ENCODE peak calls at places on chromosomes 5 and 9, in nine cellular contexts. A is mammary epithelial cell; K is epithelial cell of esophagus; W is OCI-LY7; J is A549; S is sciatic nerve; P is brain microvascular endothelial cell; G is activated CD8-positive, alpha-beta memory T cell treated with anti-CD3 and anti-CD28 coated beads for 24 hours; V is NCI-H2171 treated with DMSO at 0.1 percent for 48 hours. N is an unnamed sample.

GRCh38 chr5:181028032-181028819 is 11.8 kb upstream of the BTNL9 start:
- DNase-seq in S (no peak), J (peak), A (no peak), G (no peak), P (no peak), W (no peak), V (no peak), K (no peak), N (no peak)

GRCh38 chr5:126234563-126235195 is 188.5 kb upstream of the GRAMD2B start:
- DNase-seq in A (peak), P (peak), W (peak), K (peak), G (no peak), J (peak), V (peak), S (no peak), N (no peak)

GRCh38 chr5:61423487-61424157 is 91.6 kb downstream of the ZSWIM6 start:
- DNase-seq in W (no peak), K (no peak), S (no peak), V (no peak), J (no peak), G (no peak), A (no peak), P (no peak), N (no peak)

GRCh38 chr9:10000669-10001068 is 612.1 kb downstream of the PTPRD start:
- DNase-seq in K (no peak), W (no peak), P (no peak), V (no peak), J (no peak), A (no peak), G (no peak), S (no peak), N (no peak)

GRCh38 chr9:132575005-132575609 is 7.3 kb upstream of the BARHL1 start:
- DNase-seq in S (peak), W (peak), P (peak), J (peak), G (no peak), A (peak), V (peak), K (peak), N (peak)

GRCh38 chr5:72122619-72123018 is 15.3 kb downstream of the MAP1B start:
- DNase-seq in A (no peak), V (no peak), J (no peak), K (no peak), G (no peak), W (no peak), S (no peak), P (no peak), N (no peak)

GRCh38 chr5:1755321-1755949 is 44.2 kb downstream of the MRPL36 start:
- DNase-seq in V (no peak), J (no peak), K (no peak), G (no peak), S (peak), A (no peak), W (no peak), P (no peak), N (peak)

GRCh38 chr9:125929846-125930245 is 182.7 kb downstream of the PBX3 start:
- DNase-seq in S (no peak), W (no peak), A (peak), P (no peak), G (no peak), J (no peak), V (no peak), K (peak), N (no peak)

GRCh38 chr9:88604836-88605499 is 70.0 kb downstream of the NXNL2 start:
- DNase-seq in G (no peak), J (no peak), W (no peak), P (no peak), A (no peak), K (no peak), V (no peak), S (no peak), N (no peak)

GRCh38 chr5:55969956-55970355 is 24.8 kb downstream of the IL6ST start:
- DNase-seq in A (no peak), P (peak), W (no peak), V (no peak), S (no peak), G (no peak), J (no peak), K (peak), N (no peak)

GRCh38 chr5:59460368-59461153 is 433.0 kb downstream of the PDE4D start:
- DNase-seq in V (no peak), A (no peak), P (no peak), J (no peak), G (no peak), W (no peak), S (no peak), K (no peak), N (no peak)

GRCh38 chr5:61790007-61790406 is 457.9 kb downstream of the ZSWIM6 start:
- DNase-seq in V (no peak), P (no peak), G (no peak), A (no peak), W (no peak), S (no peak), J (no peak), K (no peak), N (no peak)

GRCh38 chr9:12666813-12667212 is 26.4 kb upstream of the TYRP1 start:
- DNase-seq in A (no peak), J (peak), W (no peak), G (no peak), V (no peak), K (no peak), P (no peak), S (no peak), N (no peak)

GRCh38 chr9:4005896-4006295 is 294.0 kb downstream of the GLIS3 start:
- DNase-seq in K (no peak), P (no peak), W (no peak), G (no peak), S (no peak), J (no peak), V (no peak), A (no peak), N (no peak)

GRCh38 chr5:14184725-14185124 is 41.6 kb downstream of the TRIO start:
- DNase-seq in S (no peak), A (no peak), W (no peak), J (no peak), G (no peak), P (no peak), K (no peak), V (no peak), N (no peak)

GRCh38 chr5:128671861-128672414 is 133.9 kb upstream of the FBN2 start:
- DNase-seq in W (no peak), K (no peak), S (no peak), G (no peak), A (no peak), P (no peak), J (no peak), V (no peak), N (no peak)

GRCh38 chr5:38524006-38524405 is 32.4 kb downstream of the LIFR start:
- DNase-seq in A (no peak), P (no peak), G (no peak), J (no peak), W (no peak), S (no peak), V (no peak), K (no peak), N (no peak)

GRCh38 chr5:35371971-35372426 is 141.7 kb upstream of the PRLR start:
- DNase-seq in S (no peak), P (no peak), A (no peak), G (no peak), K (no peak), W (no peak), J (no peak), V (no peak), N (no peak)

GRCh38 chr5:149019562-149020140 is 43.2 kb downstream of the SH3TC2 start:
- DNase-seq in S (no peak), V (no peak), K (no peak), A (no peak), P (no peak), J (no peak), W (no peak), G (no peak), N (no peak)

GRCh38 chr9:131815971-131816873 is 76.3 kb upstream of the RAPGEF1 start:
- DNase-seq in W (no peak), K (peak), J (peak), S (no peak), G (no peak), V (peak), A (peak), P (no peak), N (no peak)

GRCh38 chr5:143742951-143743350 is 69.0 kb upstream of the HMHB1 start:
- DNase-seq in G (no peak), S (no peak), V (no peak), P (no peak), A (no peak), K (no peak), J (no peak), W (no peak), N (no peak)

GRCh38 chr5:92468307-92468706 is 1085.2 kb upstream of the ARRDC3 start:
- DNase-seq in S (no peak), K (no peak), J (no peak), V (no peak), W (no peak), G (no peak), P (no peak), A (no peak), N (no peak)

N was measured in left lobe of liver.